ENCODE peak calls at places on chromosomes 16 and 17, in nine cellular contexts. G is esophagus squamous epithelium, Z is tibial nerve, P is GM12865, V is breast epithelium, Y is left ventricle myocardium inferior, X is small intestine, T is aorta, A is cardiac fibroblast. N is an unnamed sample.
A peak's percentile ranks its signal among the peaks of the same experiment; 100 is the strongest.

GRCh38 chr17:69047368-69048263 is 13.1 kb downstream of the ABCA9 start:
- DNase-seq in T (peak; percentile 71), P (no peak), Z (peak; percentile 21), A (peak; percentile 87), Y (peak; percentile 65), G (no peak), V (no peak), X (peak; percentile 93), N (peak; percentile 77)

GRCh38 chr17:50945779-50946222 is 79.6 kb upstream of the TOB1 start:
- DNase-seq in P (no peak), A (no peak), Y (no peak), G (no peak), X (no peak), T (peak; percentile 9), Z (no peak), V (no peak), N (no peak)

GRCh38 chr17:63070031-63070430 is 104.0 kb downstream of the TANC2 start:
- DNase-seq in T (no peak), G (no peak), Y (no peak), Z (no peak), V (no peak), X (no peak), P (no peak), A (peak; percentile 38), N (no peak)

GRCh38 chr17:39205112-39205526 is 5.0 kb downstream of the RPL19 start:
- DNase-seq in P (peak; percentile 35), V (no peak), Y (no peak), Z (no peak), T (no peak), A (no peak), G (no peak), X (no peak), N (no peak)

GRCh38 chr17:17737938-17738894 is 57.0 kb downstream of the RAI1 start:
- DNase-seq in Z (no peak), T (no peak), X (peak; percentile 22), G (no peak), P (no peak), Y (no peak), A (no peak), V (peak; percentile 67), N (peak; percentile 34)

GRCh38 chr16:84446086-84446485 is 58.4 kb downstream of the MEAK7 start:
- DNase-seq in T (no peak), A (peak; percentile 37), Z (no peak), P (no peak), V (no peak), X (peak; percentile 47), G (no peak), Y (no peak), N (no peak)

GRCh38 chr17:43125133-43125966 is at the start of gene BRCA1:
- DNase-seq in T (peak; percentile 95), A (peak; percentile 99), X (peak; percentile 100), V (peak; percentile 96), P (peak; percentile 99), Y (peak; percentile 85), Z (peak; percentile 87), G (peak; percentile 74), N (peak; percentile 99)

GRCh38 chr17:81885454-81885853 is 5.9 kb downstream of the ALYREF start:
- DNase-seq in X (no peak), P (no peak), A (no peak), V (no peak), Z (no peak), Y (no peak), T (no peak), G (no peak), N (no peak)

GRCh38 chr16:78045865-78046581 is 23.7 kb downstream of the CLEC3A start:
- DNase-seq in Z (no peak), G (no peak), X (peak; percentile 25), V (no peak), T (peak; percentile 82), A (peak; percentile 41), Y (peak; percentile 60), P (peak; percentile 45), N (peak; percentile 66)

GRCh38 chr17:75557075-75557851 is 30.3 kb upstream of the MYO15B start:
- DNase-seq in V (peak; percentile 46), Z (no peak), A (peak; percentile 6), X (peak; percentile 93), P (no peak), G (no peak), Y (no peak), T (no peak), N (peak; percentile 15)

GRCh38 chr16:2008631-2009301 is 855 bp downstream of the ZNF598 start:
- DNase-seq in A (peak; percentile 66), G (no peak), T (no peak), V (no peak), X (peak; percentile 39), Z (no peak), Y (peak; percentile 17), P (peak; percentile 47), N (no peak)

GRCh38 chr16:74743668-74744299 is 30.8 kb downstream of the FA2H start:
- DNase-seq in T (no peak), A (peak; percentile 38), P (no peak), X (peak; percentile 100), G (no peak), V (peak; percentile 35), Z (peak; percentile 42), Y (no peak), N (peak; percentile 36)
- H3K4me3 ChIP-seq in T (no peak overlapping the region), A (no peak overlapping the region), P (no peak overlapping the region), X (no peak overlapping the region), G (no peak overlapping the region), V (no peak overlapping the region), Z (no peak overlapping the region), Y (no peak overlapping the region), N (no peak overlapping the region)

GRCh38 chr17:47414612-47415011 is 90.9 kb downstream of the EFCAB13 start:
- DNase-seq in A (no peak), T (no peak), P (no peak), Z (no peak), V (no peak), X (no peak), G (no peak), Y (no peak), N (no peak)

GRCh38 chr17:47413872-47414271 is 90.1 kb downstream of the EFCAB13 start:
- DNase-seq in T (no peak), Y (no peak), A (peak; percentile 35), X (no peak), V (no peak), P (no peak), G (no peak), Z (no peak), N (no peak)
- H3K4me3 ChIP-seq in T (no peak overlapping the region), Y (no peak overlapping the region), A (no peak overlapping the region), X (no peak overlapping the region), V (no peak overlapping the region), P (no peak overlapping the region), G (no peak overlapping the region), Z (no peak overlapping the region), N (no peak overlapping the region)

GRCh38 chr17:56185905-56186783 is 32.9 kb downstream of the ANKFN1 start:
- DNase-seq in V (no peak), P (no peak), G (no peak), Y (no peak), A (peak; percentile 77), T (no peak), X (no peak), Z (no peak), N (peak; percentile 91)

GRCh38 chr17:56184650-56185049 is 31.4 kb downstream of the ANKFN1 start:
- DNase-seq in P (no peak), Z (no peak), V (no peak), T (no peak), G (no peak), X (no peak), A (peak; percentile 18), Y (no peak), N (peak; percentile 32)

DNA sequence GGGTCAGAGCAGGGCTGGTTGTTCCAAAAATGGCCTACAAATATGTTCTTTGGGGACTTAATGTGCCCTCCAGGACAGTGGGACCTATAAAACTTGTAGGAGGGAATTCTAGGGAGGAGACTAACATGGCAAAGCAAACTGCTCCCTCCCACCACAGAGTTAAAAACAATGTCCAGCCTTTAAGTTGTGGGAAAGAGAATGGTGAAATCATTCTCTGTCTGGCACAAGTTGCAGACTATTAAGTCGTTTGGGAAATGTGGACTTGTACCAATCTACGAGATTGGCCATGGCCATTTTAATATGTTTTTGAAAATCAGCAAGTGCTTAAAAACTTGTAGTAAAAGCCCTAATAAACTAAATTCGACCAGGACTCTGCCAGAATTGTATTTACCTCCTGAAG is 32.2 kb downstream of the ANKFN1 start:
- DNase-seq in Y (no peak), P (no peak), V (no peak), A (peak; percentile 46), Z (no peak), X (no peak), T (no peak), G (no peak), N (peak; percentile 72)
- H3K4me3 ChIP-seq in Y (no peak overlapping the region), P (no peak overlapping the region), V (no peak overlapping the region), A (no peak overlapping the region), Z (no peak overlapping the region), X (no peak overlapping the region), T (no peak overlapping the region), G (no peak overlapping the region), N (no peak overlapping the region)

GRCh38 chr17:61406871-61407210 is 7.2 kb downstream of the TBX2 start:
- DNase-seq in G (no peak), P (no peak), A (no peak), T (peak; percentile 21), Z (no peak), Y (no peak), X (no peak), V (no peak), N (no peak)

GRCh38 chr17:61405047-61405685 is 5.5 kb downstream of the TBX2 start:
- DNase-seq in G (no peak), V (no peak), T (peak; percentile 28), Y (no peak), P (no peak), A (peak; percentile 41), Z (peak; percentile 13), X (no peak), N (no peak)

GRCh38 chr17:61404702-61405046 is 5.0 kb downstream of the TBX2 start:
- DNase-seq in Y (no peak), Z (peak; percentile 11), V (no peak), T (peak; percentile 34), A (peak; percentile 38), X (no peak), P (no peak), G (no peak), N (no peak)

GRCh38 chr17:61406543-61406845 is 6.9 kb downstream of the TBX2 start:
- DNase-seq in G (no peak), P (no peak), T (no peak), X (no peak), Y (no peak), Z (no peak), V (no peak), A (no peak), N (no peak)

DNA sequence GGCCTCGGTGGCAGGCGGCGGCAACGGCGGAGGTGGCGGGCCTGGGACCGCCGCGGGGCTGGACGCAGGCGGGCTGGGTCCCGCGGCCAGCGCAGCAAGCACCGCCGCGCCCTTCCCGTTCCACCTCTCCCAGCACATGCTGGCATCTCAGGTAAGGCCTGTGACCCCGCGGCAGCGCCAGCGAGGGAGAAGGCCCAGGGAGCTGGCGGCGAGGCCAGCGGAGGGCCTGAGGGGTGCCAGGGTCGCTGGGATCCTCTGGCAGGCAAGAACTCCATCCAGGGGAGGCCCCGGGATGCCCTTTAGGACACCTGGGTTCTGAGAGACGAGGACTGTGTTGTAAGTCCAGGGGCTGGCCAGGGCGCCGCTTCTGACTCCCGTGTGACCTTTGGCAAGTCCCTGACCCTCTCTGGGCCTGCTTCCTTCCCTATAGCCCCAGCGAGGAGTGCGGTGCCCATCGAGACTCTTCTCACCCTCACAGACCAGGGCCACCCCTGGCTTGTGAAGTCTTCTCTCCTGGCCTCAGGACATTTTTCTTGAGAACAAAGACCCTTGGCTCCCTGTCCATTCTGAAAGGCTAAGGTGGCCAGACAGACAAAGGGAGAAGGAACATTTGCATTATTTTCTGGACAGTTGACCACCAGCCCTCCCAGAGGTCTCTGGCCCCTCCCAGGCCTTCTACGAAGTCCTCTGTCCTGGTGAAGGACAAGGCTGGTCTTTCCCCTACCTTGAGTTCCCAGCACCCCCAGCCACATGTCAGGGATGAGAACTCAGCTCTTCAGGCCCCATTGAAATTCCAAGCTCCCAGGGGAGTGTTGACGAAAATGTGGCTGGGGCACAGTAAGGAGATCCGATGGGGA is 6.3 kb downstream of the TBX2 start:
- DNase-seq in Y (peak; percentile 13), P (no peak), Z (peak; percentile 11), A (peak; percentile 35), V (no peak), T (peak; percentile 47), X (no peak), G (no peak), N (no peak)
- H3K4me3 ChIP-seq in Y (peak overlapping the region; percentile 77), P (no peak overlapping the region), Z (peak overlapping the region; percentile 74), A (peak overlapping the region; percentile 72), V (peak overlapping the region; percentile 32), T (no peak overlapping the region), X (no peak overlapping the region), G (no peak overlapping the region), N (no peak overlapping the region)

N was measured in astrocyte of the spinal cord.